ENCODE peak calls at places on chromosomes 1 and 21, in four cellular contexts. One of them, this sample, is unnamed.

GRCh38 chr1:218616681-218617080 is 271.5 kb downstream of the TGFB2 start:
- DNase-seq in K562: no peak
- DNase-seq in IMR-90: peak; percentile 23
- DNase-seq in H1: no peak
- DNase-seq in this sample: no peak

GRCh38 chr1:30746212-30747027 is 11.2 kb downstream of the LAPTM5 start:
- DNase-seq in K562: no peak
- DNase-seq in IMR-90: no peak
- DNase-seq in H1: no peak
- DNase-seq in this sample: no peak

GRCh38 chr1:199719156-199719842 is 308.2 kb upstream of the NR5A2 start:
- DNase-seq in K562: no peak
- DNase-seq in IMR-90: no peak
- DNase-seq in H1: no peak
- DNase-seq in this sample: no peak

GRCh38 chr1:54742262-54742661 is 22.1 kb downstream of the PARS2 start:
- DNase-seq in K562: no peak
- DNase-seq in IMR-90: peak; percentile 42
- DNase-seq in H1: no peak
- DNase-seq in this sample: no peak

GRCh38 chr1:204308023-204308628 is 51.6 kb downstream of the PLEKHA6 start:
- DNase-seq in K562: no peak
- DNase-seq in IMR-90: no peak
- DNase-seq in H1: no peak
- DNase-seq in this sample: no peak

GRCh38 chr1:46558141-46558963 is 6.9 kb upstream of the KNCN start:
- DNase-seq in K562: no peak
- DNase-seq in IMR-90: no peak
- DNase-seq in H1: no peak
- DNase-seq in this sample: no peak

GRCh38 chr1:160539896-160540858 is 17.1 kb upstream of the SLAMF6 start:
- DNase-seq in K562: peak; percentile 99
- DNase-seq in IMR-90: no peak
- DNase-seq in H1: no peak
- DNase-seq in this sample: peak; percentile 95

GRCh38 chr1:78155121-78155520 is 109.4 kb downstream of the GIPC2 start:
- DNase-seq in K562: no peak
- DNase-seq in IMR-90: no peak
- DNase-seq in H1: peak; percentile 29
- DNase-seq in this sample: no peak

GRCh38 chr1:78420185-78420584 is 70.6 kb upstream of the PTGFR start:
- DNase-seq in K562: no peak
- DNase-seq in IMR-90: peak; percentile 27
- DNase-seq in H1: no peak
- DNase-seq in this sample: no peak

GRCh38 chr1:189821838-189822237 is 655.8 kb downstream of the BRINP3 start:
- DNase-seq in K562: no peak
- DNase-seq in IMR-90: peak; percentile 36
- DNase-seq in H1: no peak
- DNase-seq in this sample: no peak

GRCh38 chr1:119987112-119987511 is 82.3 kb downstream of the NOTCH2 start:
- DNase-seq in K562: no peak
- DNase-seq in IMR-90: peak; percentile 97
- DNase-seq in H1: no peak
- DNase-seq in this sample: no peak

GRCh38 chr1:23924601-23925000 is 11.4 kb upstream of the CNR2 start:
- DNase-seq in K562: no peak
- DNase-seq in IMR-90: no peak
- DNase-seq in H1: no peak
- DNase-seq in this sample: no peak

GRCh38 chr1:61441723-61442262 is 283.1 kb downstream of the TM2D1 start:
- DNase-seq in K562: no peak
- DNase-seq in IMR-90: no peak
- DNase-seq in H1: no peak
- DNase-seq in this sample: no peak

GRCh38 chr1:76005755-76006154 is 68.8 kb upstream of the ST6GALNAC3 start:
- DNase-seq in K562: no peak
- DNase-seq in IMR-90: no peak
- DNase-seq in H1: no peak
- DNase-seq in this sample: no peak

GRCh38 chr1:183596500-183596899 is 6.2 kb upstream of the NCF2 start:
- DNase-seq in K562: no peak
- DNase-seq in IMR-90: no peak
- DNase-seq in H1: no peak
- DNase-seq in this sample: no peak

GRCh38 chr1:159239551-159240220 is 35.0 kb downstream of the ACKR1 start:
- DNase-seq in K562: no peak
- DNase-seq in IMR-90: no peak
- DNase-seq in H1: no peak
- DNase-seq in this sample: peak; percentile 15

GRCh38 chr1:202154766-202155477 is 5.5 kb downstream of the PTPN7 start:
- DNase-seq in K562: peak; percentile 84
- DNase-seq in IMR-90: peak; percentile 76
- DNase-seq in H1: peak; percentile 39
- DNase-seq in this sample: no peak

GRCh38 chr1:235935506-235936224 is 69.0 kb upstream of the LYST start:
- DNase-seq in K562: no peak
- DNase-seq in IMR-90: no peak
- DNase-seq in H1: no peak
- DNase-seq in this sample: no peak

GRCh38 chr1:89688607-89689006 is 55.7 kb downstream of the LRRC8C start:
- DNase-seq in K562: peak; percentile 28
- DNase-seq in IMR-90: no peak
- DNase-seq in H1: no peak
- DNase-seq in this sample: no peak

GRCh38 chr1:113073457-113073950 is 506 bp downstream of the LRIG2 start:
- DNase-seq in K562: peak; percentile 84
- DNase-seq in IMR-90: peak; percentile 61
- DNase-seq in H1: peak; percentile 23
- DNase-seq in this sample: no peak

GRCh38 chr1:13860023-13860422 is 160.0 kb downstream of the PRDM2 start:
- DNase-seq in K562: no peak
- DNase-seq in IMR-90: no peak
- DNase-seq in H1: no peak
- DNase-seq in this sample: no peak

GRCh38 chr1:109773900-109774485 is 10.3 kb upstream of the EPS8L3 start:
- DNase-seq in K562: no peak
- DNase-seq in IMR-90: no peak
- DNase-seq in H1: no peak
- DNase-seq in this sample: no peak

GRCh38 chr1:35888255-35888654 is 5.2 kb downstream of the AGO1 start:
- DNase-seq in K562: no peak
- DNase-seq in IMR-90: no peak
- DNase-seq in H1: no peak
- DNase-seq in this sample: no peak

GRCh38 chr1:162676767-162677166 is 44.5 kb downstream of the DDR2 start:
- DNase-seq in K562: no peak
- DNase-seq in IMR-90: no peak
- DNase-seq in H1: no peak
- DNase-seq in this sample: no peak

GRCh38 chr1:36182734-36183133 is 26.8 kb downstream of the MAP7D1 start:
- DNase-seq in K562: no peak
- DNase-seq in IMR-90: no peak
- DNase-seq in H1: no peak
- DNase-seq in this sample: no peak

GRCh38 chr21:42646836-42647235 is 6.6 kb upstream of the PDE9A start:
- DNase-seq in K562: no peak
- DNase-seq in IMR-90: no peak
- DNase-seq in H1: no peak
- DNase-seq in this sample: no peak

GRCh38 chr1:214934035-214934434 is 148.5 kb upstream of the KCNK2 start:
- DNase-seq in K562: no peak
- DNase-seq in IMR-90: no peak
- DNase-seq in H1: no peak
- DNase-seq in this sample: no peak

DNA sequence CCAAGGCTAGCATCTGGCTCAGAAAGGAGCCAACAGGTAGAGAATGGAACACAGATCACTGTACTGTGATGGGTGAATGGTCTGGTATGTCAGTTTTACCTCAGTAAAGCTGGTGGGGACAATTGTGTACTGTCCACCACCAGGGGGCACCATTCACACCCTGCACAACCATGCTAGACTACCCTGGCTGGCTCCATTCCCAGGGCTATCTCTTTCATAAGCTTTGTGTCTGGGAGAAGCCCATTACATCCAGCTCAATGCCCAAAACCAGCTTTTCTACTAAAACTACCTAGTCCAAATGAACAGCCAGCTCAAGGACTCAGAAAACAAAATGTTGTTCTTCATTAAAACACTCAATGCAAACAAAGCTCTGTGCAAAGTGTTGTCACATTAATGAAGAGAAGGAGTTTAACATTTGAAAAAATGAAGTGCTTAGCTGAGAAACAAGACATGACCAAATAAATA is 62.0 kb upstream of the RASAL2 start:
- DNase-seq in K562: peak; percentile 77
- DNase-seq in IMR-90: peak; percentile 93
- DNase-seq in H1: peak; percentile 34
- DNase-seq in this sample: no peak
- TF ChIP-seq CHD1 in K562: no peak
- TF ChIP-seq CHD1 in IMR-90: no peak
- TF ChIP-seq CHD1 in H1: no peak
- TF ChIP-seq CHD1 in this sample: no peak

GRCh38 chr1:114819869-114820268 is 34.8 kb upstream of the SYCP1 start:
- DNase-seq in K562: no peak
- DNase-seq in IMR-90: no peak
- DNase-seq in H1: no peak
- DNase-seq in this sample: no peak
- TF ChIP-seq CHD1 in K562: no peak
- TF ChIP-seq CHD1 in IMR-90: no peak
- TF ChIP-seq CHD1 in H1: no peak
- TF ChIP-seq CHD1 in this sample: no peak

DNA sequence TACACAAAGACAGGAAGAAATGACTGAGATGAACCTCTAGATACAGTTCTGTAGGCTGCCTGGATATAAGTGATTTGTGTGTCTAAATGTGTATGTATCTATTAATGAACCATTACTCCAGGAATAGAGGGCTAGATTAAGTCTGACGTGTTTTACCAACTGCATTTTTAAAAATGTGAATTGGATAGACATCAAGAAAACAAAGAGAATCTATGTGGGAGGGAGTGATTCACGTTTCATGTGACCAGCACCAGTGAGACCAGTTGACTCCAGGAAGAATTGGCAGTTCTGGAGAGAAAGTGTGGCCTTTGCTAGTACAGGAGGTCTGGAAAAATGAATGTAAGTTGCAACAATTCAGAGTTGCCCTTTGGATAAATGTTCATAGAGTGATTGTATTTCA is 53.4 kb upstream of the RGS21 start:
- DNase-seq in K562: peak; percentile 34
- DNase-seq in IMR-90: peak; percentile 92
- DNase-seq in H1: no peak
- DNase-seq in this sample: no peak
- TF ChIP-seq CHD1 in K562: no peak
- TF ChIP-seq CHD1 in IMR-90: no peak
- TF ChIP-seq CHD1 in H1: no peak
- TF ChIP-seq CHD1 in this sample: no peak

GRCh38 chr1:234658143-234658542 is 48.2 kb upstream of the IRF2BP2 start:
- DNase-seq in K562: no peak
- DNase-seq in IMR-90: peak; percentile 73
- DNase-seq in H1: no peak
- DNase-seq in this sample: no peak
- TF ChIP-seq CHD1 in K562: no peak
- TF ChIP-seq CHD1 in IMR-90: no peak
- TF ChIP-seq CHD1 in H1: no peak
- TF ChIP-seq CHD1 in this sample: no peak

GRCh38 chr1:221869759-221870158 is 127.9 kb upstream of the DUSP10 start:
- DNase-seq in K562: no peak
- DNase-seq in IMR-90: peak; percentile 85
- DNase-seq in H1: no peak
- DNase-seq in this sample: no peak
- TF ChIP-seq CHD1 in K562: no peak
- TF ChIP-seq CHD1 in IMR-90: no peak
- TF ChIP-seq CHD1 in H1: no peak
- TF ChIP-seq CHD1 in this sample: no peak

GRCh38 chr1:156626079-156626438 is 6.8 kb downstream of the HAPLN2 start:
- DNase-seq in K562: no peak
- DNase-seq in IMR-90: no peak
- DNase-seq in H1: no peak
- DNase-seq in this sample: no peak

GRCh38 chr1:156625436-156626078 is 6.3 kb downstream of the HAPLN2 start:
- DNase-seq in K562: peak; percentile 82
- DNase-seq in IMR-90: peak; percentile 28
- DNase-seq in H1: no peak
- DNase-seq in this sample: no peak

GRCh38 chr1:156629825-156630449 is 10.7 kb downstream of the HAPLN2 start:
- DNase-seq in K562: no peak
- DNase-seq in IMR-90: no peak
- DNase-seq in H1: no peak
- DNase-seq in this sample: no peak

GRCh38 chr1:156624814-156625435 is 5.7 kb downstream of the HAPLN2 start:
- DNase-seq in K562: peak; percentile 42
- DNase-seq in IMR-90: no peak
- DNase-seq in H1: no peak
- DNase-seq in this sample: no peak

DNA sequence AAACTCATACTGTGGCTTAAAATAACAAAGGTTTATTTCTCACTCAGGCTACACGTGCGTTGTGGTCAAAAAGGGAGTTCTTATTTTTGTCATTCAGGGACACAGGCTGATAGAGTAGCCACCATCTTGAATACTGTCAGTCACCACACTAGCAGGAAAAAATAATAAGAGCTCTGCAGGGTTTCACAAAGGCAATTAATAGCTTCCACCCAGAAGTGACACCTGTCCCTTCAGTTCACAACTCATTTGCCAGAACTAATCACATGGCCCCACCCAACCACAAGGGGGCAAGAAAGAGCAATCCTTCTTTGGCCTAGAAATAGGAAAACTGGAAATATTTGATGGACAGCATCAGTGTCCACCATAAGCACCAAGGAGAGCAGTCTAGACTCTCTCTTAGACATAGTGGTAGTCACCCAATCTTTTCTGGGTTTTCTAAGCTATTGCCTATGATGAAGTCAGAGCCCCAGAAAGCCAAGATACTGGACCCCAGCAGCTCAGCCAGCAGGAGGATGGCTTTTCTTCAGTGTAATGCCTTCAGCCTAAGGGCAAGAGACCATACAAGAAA is 8.2 kb downstream of the HAPLN2 start:
- DNase-seq in K562: peak; percentile 82
- DNase-seq in IMR-90: peak; percentile 47
- DNase-seq in H1: no peak
- DNase-seq in this sample: no peak
- TF ChIP-seq CHD1 in K562: no peak
- TF ChIP-seq CHD1 in IMR-90: no peak
- TF ChIP-seq CHD1 in H1: no peak
- TF ChIP-seq CHD1 in this sample: no peak

GRCh38 chr1:66452162-66452561 is 81.8 kb upstream of the SGIP1 start:
- DNase-seq in K562: no peak
- DNase-seq in IMR-90: no peak
- DNase-seq in H1: no peak
- DNase-seq in this sample: no peak
- TF ChIP-seq CHD1 in K562: no peak
- TF ChIP-seq CHD1 in IMR-90: no peak
- TF ChIP-seq CHD1 in H1: no peak
- TF ChIP-seq CHD1 in this sample: no peak

GRCh38 chr1:20187813-20188454 is 1.6 kb upstream of the PLA2G2C start:
- DNase-seq in K562: peak; percentile 95
- DNase-seq in IMR-90: no peak
- DNase-seq in H1: no peak
- DNase-seq in this sample: no peak
- TF ChIP-seq CHD1 in K562: no peak
- TF ChIP-seq CHD1 in IMR-90: no peak
- TF ChIP-seq CHD1 in H1: no peak
- TF ChIP-seq CHD1 in this sample: no peak

GRCh38 chr1:8370928-8371327 is 53.0 kb downstream of the SLC45A1 start:
- DNase-seq in K562: no peak
- DNase-seq in IMR-90: peak; percentile 35
- DNase-seq in H1: no peak
- DNase-seq in this sample: no peak
- TF ChIP-seq CHD1 in K562: no peak
- TF ChIP-seq CHD1 in IMR-90: no peak
- TF ChIP-seq CHD1 in H1: no peak
- TF ChIP-seq CHD1 in this sample: no peak

This sample was measured in GM12878.